ENCODE peak calls at places on chromosomes 13 and 19, in ten cellular contexts. Q is upper lobe of right lung; J is brain microvascular endothelial cell; V is A549; R is tibial nerve; D is small intestine; U is CD4-positive, CD25-positive, alpha-beta regulatory T cell; S is fibroblast of lung; F is IMR-90; T is thoracic aorta. O is an unnamed sample.

GRCh38 chr19:1302534-1303239 is 17.0 kb downstream of the EFNA2 start:
- DNase-seq in Q (no peak), J (no peak), V (no peak), R (no peak), D (no peak), U (no peak), S (no peak), F (no peak), T (no peak), O (no peak)

GRCh38 chr19:55156202-55157063 is 1.1 kb downstream of the TNNI3 start:
- DNase-seq in Q (peak; percentile 79), J (peak; percentile 50), V (peak; percentile 90), R (no peak), D (peak; percentile 53), U (no peak), S (peak; percentile 25), F (peak; percentile 44), T (no peak), O (no peak)

GRCh38 chr13:112616586-112617381 is 28.8 kb upstream of the TUBGCP3 start:
- DNase-seq in Q (no peak), J (peak; percentile 18), V (peak; percentile 33), R (no peak), D (peak; percentile 62), U (peak; percentile 42), S (peak; percentile 23), F (peak; percentile 52), T (no peak), O (no peak)

GRCh38 chr19:18520848-18521691 is 800 bp downstream of the ELL start:
- DNase-seq in Q (peak; percentile 77), J (no peak), V (no peak), R (no peak), D (peak; percentile 31), U (peak; percentile 34), S (no peak), F (no peak), T (no peak), O (no peak)

GRCh38 chr13:52162279-52163101 is 3.1 kb upstream of the NEK3 start:
- DNase-seq in Q (no peak), J (peak; percentile 24), V (no peak), R (no peak), D (peak; percentile 56), U (no peak), S (peak; percentile 69), F (peak; percentile 70), T (no peak), O (no peak)

GRCh38 chr13:30708541-30708940 is 26.8 kb upstream of the ALOX5AP start:
- DNase-seq in Q (no peak), J (peak; percentile 66), V (no peak), R (no peak), D (no peak), U (no peak), S (peak; percentile 72), F (peak; percentile 69), T (no peak), O (no peak)

GRCh38 chr13:59665736-59666135 is 498.0 kb downstream of the DIAPH3 start:
- DNase-seq in Q (no peak), J (no peak), V (no peak), R (no peak), D (no peak), U (no peak), S (no peak), F (peak; percentile 10), T (no peak), O (no peak)

GRCh38 chr13:51202477-51203046 is 19.6 kb upstream of the FAM124A start:
- DNase-seq in Q (no peak), J (no peak), V (no peak), R (no peak), D (no peak), U (peak; percentile 15), S (no peak), F (no peak), T (no peak), O (no peak)

GRCh38 chr13:36166051-36166450 is 34.9 kb upstream of the DCLK1 start:
- DNase-seq in Q (no peak), J (no peak), V (no peak), R (no peak), D (no peak), U (no peak), S (no peak), F (no peak), T (no peak), O (no peak)

GRCh38 chr13:72489751-72490150 is 237.7 kb downstream of the MZT1 start:
- DNase-seq in Q (no peak), J (no peak), V (no peak), R (no peak), D (no peak), U (no peak), S (no peak), F (no peak), T (no peak), O (no peak)

GRCh38 chr19:37309834-37310575 is 60.9 kb upstream of the ZNF527 start:
- DNase-seq in Q (no peak), J (no peak), V (no peak), R (no peak), D (peak; percentile 10), U (peak; percentile 19), S (no peak), F (no peak), T (no peak), O (no peak)

DNA sequence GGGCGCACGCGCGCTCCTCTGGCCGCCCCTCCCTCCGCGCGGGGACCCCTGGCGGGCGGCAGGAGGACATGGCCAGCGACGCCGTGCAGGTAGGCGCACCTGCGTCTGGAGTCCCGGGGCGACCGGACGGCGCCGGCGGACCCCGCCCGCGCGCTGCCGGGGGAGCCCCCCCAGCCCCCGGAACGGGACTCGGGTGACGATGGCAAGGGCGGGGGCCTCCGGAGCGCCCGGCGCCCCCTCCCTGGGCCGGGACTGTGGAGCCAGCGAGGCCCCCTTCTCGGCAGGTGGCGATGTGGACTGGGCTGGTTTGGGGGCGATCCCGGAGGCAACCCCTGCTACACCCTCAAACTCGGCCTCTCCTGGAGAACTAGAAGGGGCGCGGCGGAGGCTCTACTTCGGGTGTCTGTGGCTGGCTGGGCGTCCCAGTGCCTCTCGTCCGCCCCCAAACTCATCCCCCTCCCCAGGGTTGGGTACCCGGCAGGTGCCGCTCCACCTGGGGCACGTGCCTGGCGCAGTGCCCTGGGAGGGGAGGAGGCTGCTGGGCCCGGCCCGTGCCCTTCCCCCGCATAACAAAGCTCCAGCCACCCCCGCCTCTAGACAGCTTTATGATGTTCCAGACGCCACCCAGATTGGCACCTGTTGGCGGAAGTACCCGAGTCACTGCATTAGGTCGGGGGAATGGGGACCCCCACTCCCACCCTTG is 499 bp downstream of the PKN1 start:
- DNase-seq in Q (peak; percentile 79), J (no peak), V (no peak), R (no peak), D (peak; percentile 61), U (peak; percentile 65), S (no peak), F (no peak), T (no peak), O (no peak)
- H3K27ac ChIP-seq in Q (peak overlapping the region; percentile 86), J (peak overlapping the region; percentile 34), V (peak overlapping the region; percentile 91), R (peak overlapping the region; percentile 91), D (peak overlapping the region; percentile 36), U (peak overlapping the region; percentile 74), S (peak overlapping the region; percentile 32), F (peak overlapping the region; percentile 48), T (peak overlapping the region; percentile 82), O (peak overlapping the region; percentile 83)

DNA sequence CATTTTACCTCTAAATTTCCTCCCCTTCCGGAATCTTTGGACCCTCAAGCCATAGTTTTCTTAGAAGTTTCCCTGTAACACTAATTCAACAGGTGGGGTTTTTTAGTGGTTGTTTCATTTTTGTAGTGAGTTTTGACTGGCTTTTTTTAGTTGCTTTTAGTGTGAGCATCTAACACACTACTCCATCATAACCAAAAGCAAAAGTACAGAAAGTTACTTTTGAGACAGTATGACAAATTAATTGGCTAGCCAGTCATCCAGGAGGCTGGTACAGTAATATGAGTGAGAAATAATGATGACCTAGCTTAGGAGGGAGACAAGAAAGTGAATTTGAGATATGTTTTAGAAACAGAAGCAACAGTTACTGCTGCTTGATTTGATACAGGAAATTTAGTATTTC is 71.5 kb downstream of the DNAJC15 start:
- DNase-seq in Q (no peak), J (no peak), V (no peak), R (no peak), D (no peak), U (peak; percentile 33), S (no peak), F (no peak), T (no peak), O (no peak)
- H3K4me3 ChIP-seq in Q (no peak overlapping the region), J (no peak overlapping the region), V (no peak overlapping the region), R (no peak overlapping the region), D (no peak overlapping the region), U (no peak overlapping the region), S (no peak overlapping the region), F (no peak overlapping the region), T (no peak overlapping the region), O (no peak overlapping the region)

GRCh38 chr13:94778585-94778984 is 66.2 kb upstream of the SOX21 start:
- DNase-seq in Q (no peak), J (no peak), V (no peak), R (no peak), D (no peak), U (no peak), S (no peak), F (no peak), T (no peak), O (no peak)

GRCh38 chr13:94776956-94777355 is 64.6 kb upstream of the SOX21 start:
- DNase-seq in Q (no peak), J (no peak), V (no peak), R (no peak), D (no peak), U (no peak), S (peak; percentile 51), F (no peak), T (no peak), O (no peak)

GRCh38 chr13:94778986-94779385 is 66.6 kb upstream of the SOX21 start:
- DNase-seq in Q (no peak), J (no peak), V (no peak), R (no peak), D (no peak), U (no peak), S (no peak), F (no peak), T (no peak), O (no peak)

GRCh38 chr13:94780421-94780820 is 68.1 kb upstream of the SOX21 start:
- DNase-seq in Q (no peak), J (no peak), V (no peak), R (no peak), D (peak; percentile 20), U (no peak), S (no peak), F (no peak), T (no peak), O (no peak)

DNA sequence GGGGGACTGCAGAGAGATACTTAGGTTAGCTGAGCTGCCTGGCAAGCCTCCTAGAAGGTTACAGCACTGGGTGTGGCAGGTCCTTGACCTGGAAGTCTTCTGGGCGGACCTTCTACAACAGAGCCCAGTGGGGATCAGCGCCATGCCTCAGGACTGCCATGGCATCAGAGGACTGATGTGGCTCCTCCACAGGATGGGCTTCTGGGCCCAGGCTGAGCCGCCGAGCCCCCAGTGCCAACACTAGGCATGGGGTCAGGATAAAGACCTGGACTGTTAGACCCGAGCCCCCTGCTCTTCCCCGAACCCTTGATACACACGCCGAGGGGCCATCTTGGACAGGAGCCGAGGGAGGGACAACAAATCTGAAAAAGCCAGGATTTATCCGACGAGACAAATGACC is 64.0 kb upstream of the SOX21 start:
- DNase-seq in Q (no peak), J (no peak), V (no peak), R (no peak), D (no peak), U (no peak), S (no peak), F (no peak), T (no peak), O (no peak)
- H3K27ac ChIP-seq in Q (no peak overlapping the region), J (no peak overlapping the region), V (no peak overlapping the region), R (no peak overlapping the region), D (no peak overlapping the region), U (no peak overlapping the region), S (no peak overlapping the region), F (no peak overlapping the region), T (no peak overlapping the region), O (no peak overlapping the region)

GRCh38 chr19:34838753-34839431 is 65.9 kb upstream of the ZNF599 start:
- DNase-seq in Q (no peak), J (no peak), V (no peak), R (no peak), D (peak; percentile 91), U (peak; percentile 28), S (no peak), F (no peak), T (no peak), O (no peak)
- H3K4me3 ChIP-seq in Q (peak overlapping the region; percentile 29), J (no peak overlapping the region), V (peak overlapping the region; percentile 15), R (no peak overlapping the region), D (no peak overlapping the region), U (no peak overlapping the region), S (no peak overlapping the region), F (no peak overlapping the region), T (no peak overlapping the region), O (peak overlapping the region; percentile 52)